ENCODE peak calls at places on chromosomes 5 and 9, in ten cellular contexts. D is tibial artery; W is IMR-90; F is H7; P is effector memory CD4-positive, alpha-beta T cell; K is PC-3; T is GM23338; A is fibroblast of lung; Z is lower lobe of right lung; J is kidney epithelial cell. G is an unnamed sample.

GRCh38 chr5:131305906-131306305 is 42.1 kb downstream of the CDC42SE2 start:
- DNase-seq in A (peak; percentile 48), F (no peak), P (no peak), Z (no peak), T (no peak), K (no peak), D (no peak), W (peak; percentile 64), J (no peak), G (peak; percentile 83)

GRCh38 chr9:80503692-80504400 is 932.1 kb downstream of the TLE4 start:
- DNase-seq in A (peak; percentile 58), K (no peak), W (peak; percentile 6), J (no peak), D (no peak), Z (no peak), T (no peak), F (no peak), P (no peak), G (no peak)

GRCh38 chr5:111984044-111984443 is 227.1 kb upstream of the NREP start:
- DNase-seq in Z (no peak), P (no peak), K (peak; percentile 85), D (no peak), A (peak; percentile 42), F (peak; percentile 16), T (no peak), W (peak; percentile 92), J (peak; percentile 67), G (peak; percentile 70)

GRCh38 chr9:7906783-7907182 is 107.2 kb upstream of the DMAC1 start:
- DNase-seq in T (no peak), F (no peak), Z (no peak), P (no peak), W (no peak), J (no peak), A (no peak), D (no peak), K (no peak), G (no peak)

GRCh38 chr5:160747559-160747958 is 104.5 kb downstream of the ATP10B start:
- DNase-seq in F (no peak), W (no peak), D (no peak), K (no peak), T (no peak), P (no peak), Z (no peak), A (no peak), J (no peak), G (no peak)

GRCh38 chr9:125172351-125172750 is 17.3 kb downstream of the PPP6C start:
- DNase-seq in W (no peak), A (peak; percentile 47), D (no peak), T (no peak), Z (no peak), F (no peak), P (no peak), K (no peak), J (no peak), G (no peak)

GRCh38 chr5:3218096-3218495 is 377.5 kb upstream of the IRX1 start:
- DNase-seq in F (no peak), K (no peak), T (no peak), W (no peak), A (no peak), Z (no peak), J (no peak), P (no peak), D (peak; percentile 58), G (no peak)

GRCh38 chr5:149766460-149767277 is 36.6 kb downstream of the PPARGC1B start:
- DNase-seq in F (no peak), P (no peak), A (no peak), D (no peak), Z (no peak), W (no peak), K (no peak), J (no peak), T (no peak), G (no peak)

GRCh38 chr5:135488727-135489465 is 36.7 kb upstream of the TIFAB start:
- DNase-seq in J (peak; percentile 21), T (peak; percentile 94), D (peak; percentile 66), F (peak; percentile 97), K (peak; percentile 76), P (no peak), Z (no peak), W (peak; percentile 73), A (peak; percentile 75), G (peak; percentile 30)

DNA sequence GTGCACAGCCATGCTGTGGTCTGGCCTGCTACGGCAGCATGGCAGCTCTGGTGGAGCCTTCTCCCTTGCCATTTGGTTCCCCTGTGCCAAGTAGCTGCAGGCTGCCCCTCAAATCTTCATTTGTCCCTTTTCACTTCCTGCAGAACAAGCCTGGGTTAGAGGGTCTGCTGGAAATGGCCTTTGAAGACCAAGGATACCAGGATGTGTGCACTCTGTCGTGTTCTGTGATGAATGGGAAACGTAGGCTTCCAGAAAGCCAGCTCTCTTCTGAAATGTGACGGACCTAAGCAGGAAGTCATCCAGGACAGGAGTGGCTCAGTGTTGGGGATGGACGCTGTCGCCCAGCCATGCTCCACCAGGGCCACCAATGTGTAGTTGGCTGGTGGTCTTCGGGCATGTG is 3.5 kb upstream of the POMT1 start:
- DNase-seq in J (no peak), K (no peak), Z (no peak), W (no peak), D (no peak), T (no peak), A (no peak), P (no peak), F (no peak), G (no peak)
- H3K36me3 ChIP-seq in J (peaks cover 2% of the 10 kb centered on the region), K (peaks cover 4% of the 10 kb centered on the region), Z (peaks cover 61% of the 10 kb centered on the region), W (peaks cover 55% of the 10 kb centered on the region), D (peaks cover 64% of the 10 kb centered on the region), T (peaks cover 42% of the 10 kb centered on the region), A (peaks cover 34% of the 10 kb centered on the region), P (peaks cover 37% of the 10 kb centered on the region), F (peaks cover 48% of the 10 kb centered on the region), G (peaks cover 29% of the 10 kb centered on the region)

DNA sequence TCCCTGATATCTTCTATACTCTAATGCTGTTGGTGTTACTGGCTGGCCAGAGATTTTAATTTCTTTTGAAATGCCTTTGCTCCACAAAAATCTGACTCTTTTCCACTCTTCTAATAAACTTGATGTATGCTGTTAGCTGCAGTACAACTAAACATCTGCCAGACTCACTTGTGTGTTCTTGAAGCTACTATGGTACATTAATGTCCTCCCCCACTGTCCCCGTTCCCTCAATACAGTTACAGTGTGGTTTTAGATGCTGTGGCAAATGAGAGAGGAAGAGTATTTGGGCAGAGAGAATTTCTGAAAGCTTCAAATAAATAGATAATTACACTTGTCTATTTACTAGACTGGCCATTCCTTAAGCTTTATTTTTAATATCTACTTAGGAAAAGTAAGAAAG is 18.3 kb upstream of the ERAP1 start:
- DNase-seq in J (no peak), A (no peak), K (no peak), Z (no peak), P (no peak), F (no peak), T (no peak), D (no peak), W (no peak), G (no peak)
- H3K36me3 ChIP-seq in J (no peaks in the 10 kb centered on the region), A (no peaks in the 10 kb centered on the region), K (no peaks in the 10 kb centered on the region), Z (no peaks in the 10 kb centered on the region), P (no peaks in the 10 kb centered on the region), F (no peaks in the 10 kb centered on the region), T (no peaks in the 10 kb centered on the region), D (no peaks in the 10 kb centered on the region), W (no peaks in the 10 kb centered on the region), G (no peaks in the 10 kb centered on the region)

GRCh38 chr9:132518151-132518550 is 64.3 kb upstream of the BARHL1 start:
- DNase-seq in Z (peak; percentile 20), D (no peak), W (no peak), A (no peak), P (no peak), K (no peak), F (no peak), T (no peak), J (no peak), G (no peak)
- H3K36me3 ChIP-seq in Z (no peaks in the 10 kb centered on the region), D (no peaks in the 10 kb centered on the region), W (no peaks in the 10 kb centered on the region), A (no peaks in the 10 kb centered on the region), P (no peaks in the 10 kb centered on the region), K (no peaks in the 10 kb centered on the region), F (no peaks in the 10 kb centered on the region), T (no peaks in the 10 kb centered on the region), J (no peaks in the 10 kb centered on the region), G (no peaks in the 10 kb centered on the region)

GRCh38 chr9:126832440-126832839 is 27.6 kb downstream of the ZBTB43 start:
- DNase-seq in Z (no peak), J (no peak), T (no peak), W (no peak), P (no peak), A (no peak), D (no peak), F (no peak), K (no peak), G (no peak)

GRCh38 chr9:126827227-126827626 is 22.4 kb downstream of the ZBTB43 start:
- DNase-seq in Z (no peak), T (no peak), W (no peak), K (no peak), A (no peak), D (no peak), J (no peak), F (no peak), P (no peak), G (no peak)

GRCh38 chr9:126833020-126833419 is 27.4 kb upstream of the ZBTB34 start:
- DNase-seq in A (no peak), F (no peak), K (no peak), Z (no peak), D (no peak), J (no peak), P (no peak), W (no peak), T (no peak), G (no peak)

GRCh38 chr9:126830827-126831226 is 26.0 kb downstream of the ZBTB43 start:
- DNase-seq in P (no peak), J (no peak), T (no peak), W (no peak), A (no peak), D (no peak), Z (no peak), F (no peak), K (no peak), G (no peak)

DNA sequence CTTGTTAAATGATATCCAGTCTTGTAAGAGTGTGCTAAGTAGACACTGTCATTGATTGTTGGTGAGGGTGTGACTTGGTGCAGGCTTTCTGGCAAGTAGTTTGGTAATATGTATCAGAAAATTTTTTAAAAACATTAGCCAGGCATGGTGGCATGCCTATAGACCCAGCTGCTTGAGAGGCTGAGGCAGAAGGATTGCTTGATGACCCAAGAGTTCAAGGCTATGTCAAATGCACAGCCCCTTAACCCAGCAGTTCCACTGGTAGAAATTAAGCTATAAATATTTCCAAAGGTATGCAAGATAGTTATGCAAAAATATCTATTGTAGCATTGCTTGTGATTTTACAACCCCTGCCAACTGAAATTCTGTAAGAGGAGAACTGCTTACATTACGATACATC is 24.2 kb downstream of the ZBTB43 start:
- DNase-seq in P (no peak), Z (no peak), A (no peak), J (no peak), K (no peak), W (peak; percentile 11), D (no peak), F (no peak), T (no peak), G (no peak)
- H3K36me3 ChIP-seq in P (peaks cover 32% of the 10 kb centered on the region), Z (peaks cover 48% of the 10 kb centered on the region), A (peaks cover 7% of the 10 kb centered on the region), J (peaks cover 1% of the 10 kb centered on the region), K (peaks cover 14% of the 10 kb centered on the region), W (peaks cover 24% of the 10 kb centered on the region), D (peaks cover 33% of the 10 kb centered on the region), F (peaks cover 7% of the 10 kb centered on the region), T (no peaks in the 10 kb centered on the region), G (peaks cover 7% of the 10 kb centered on the region)